ENCODE peak calls at places on chromosomes 5 and 9, in nine cellular contexts. T is IMR-90, U is right lobe of liver, C is B cell, J is GM12865, I is tibial artery, F is BJ, L is osteoblast, S is H9. X is an unnamed sample.

GRCh38 chr5:112419596-112420110 is 576 bp upstream of the EPB41L4A start:
- DNase-seq in J (peak), U (peak), L (peak), S (peak), C (no peak), I (peak), T (no peak), F (no peak), X (peak)

GRCh38 chr5:139100825-139101224 is 97.3 kb downstream of the SIL1 start:
- DNase-seq in S (no peak), J (no peak), F (no peak), L (peak), U (no peak), T (peak), C (no peak), I (no peak), X (no peak)

GRCh38 chr5:610011-610743 is 2.0 kb upstream of the CEP72 start:
- DNase-seq in S (no peak), J (no peak), L (no peak), F (no peak), T (no peak), C (no peak), I (peak), U (no peak), X (no peak)

GRCh38 chr9:33517373-33517772 is 6.7 kb upstream of the ANKRD18B start:
- DNase-seq in I (no peak), F (no peak), J (peak), U (no peak), C (no peak), S (no peak), L (no peak), T (peak), X (peak)

GRCh38 chr5:157076558-157076957 is 17.6 kb upstream of the HAVCR1 start:
- DNase-seq in J (peak), C (no peak), S (no peak), U (no peak), L (peak), T (peak), I (no peak), F (peak), X (no peak)

GRCh38 chr9:137202966-137203365 is 2.4 kb upstream of the TPRN start:
- DNase-seq in J (no peak), L (no peak), S (no peak), C (no peak), I (no peak), F (no peak), U (no peak), T (no peak), X (no peak)

GRCh38 chr5:35246928-35247644 is 16.8 kb upstream of the PRLR start:
- DNase-seq in F (no peak), U (no peak), L (no peak), J (no peak), I (peak), S (no peak), C (no peak), T (no peak), X (no peak)

GRCh38 chr9:125435776-125436612 is 174.4 kb downstream of the GAPVD1 start:
- DNase-seq in J (no peak), U (no peak), F (no peak), T (no peak), S (peak), L (peak), C (no peak), I (peak), X (no peak)

GRCh38 chr5:67548520-67549262 is 352.1 kb upstream of the CD180 start:
- DNase-seq in S (no peak), T (no peak), U (peak), L (no peak), I (no peak), J (no peak), F (no peak), C (no peak), X (no peak)

GRCh38 chr5:9445989-9446388 is 99.9 kb downstream of the SEMA5A start:
- DNase-seq in T (peak), U (no peak), C (no peak), S (no peak), F (no peak), I (no peak), L (peak), J (no peak), X (no peak)

GRCh38 chr9:126173401-126173800 is 153.2 kb upstream of the MVB12B start:
- DNase-seq in L (peak), U (peak), T (no peak), S (no peak), J (no peak), F (no peak), C (no peak), I (no peak), X (no peak)

GRCh38 chr9:131237931-131238401 is 38.3 kb downstream of the FAM78A start:
- DNase-seq in C (peak), U (no peak), L (peak), I (peak), F (no peak), S (peak), T (peak), J (peak), X (peak)

GRCh38 chr9:31336391-31336790 is 1048.1 kb upstream of the ACO1 start:
- DNase-seq in F (no peak), C (no peak), S (no peak), U (no peak), I (no peak), J (no peak), L (no peak), T (no peak), X (no peak)

GRCh38 chr9:134455537-134455936 is 129.3 kb downstream of the RXRA start:
- DNase-seq in I (no peak), T (no peak), U (no peak), S (no peak), L (no peak), J (no peak), F (no peak), C (no peak), X (no peak)

GRCh38 chr9:33798545-33798944 is 3.2 kb downstream of the PRSS3 start:
- DNase-seq in U (no peak), C (no peak), J (no peak), I (no peak), L (no peak), T (no peak), S (no peak), F (no peak), X (no peak)

GRCh38 chr9:131020388-131020787 is 11.4 kb downstream of the LAMC3 start:
- DNase-seq in S (no peak), F (peak), T (peak), L (peak), I (no peak), J (no peak), C (no peak), U (no peak), X (no peak)

GRCh38 chr5:141840826-141841360 is 37.3 kb downstream of the PCDH1 start:
- DNase-seq in T (no peak), J (no peak), I (no peak), S (no peak), C (no peak), F (no peak), L (no peak), U (no peak), X (no peak)

GRCh38 chr9:108565651-108566378 is 290.0 kb downstream of the ACTL7B start:
- DNase-seq in L (peak), C (no peak), U (peak), F (peak), T (peak), J (peak), S (peak), I (peak), X (peak)

GRCh38 chr9:101235105-101235866 is 149.5 kb downstream of the BAAT start:
- DNase-seq in S (no peak), T (no peak), I (no peak), U (no peak), C (no peak), F (no peak), L (no peak), J (peak), X (peak)

GRCh38 chr5:34496258-34496657 is 159.9 kb upstream of the RAI14 start:
- DNase-seq in F (no peak), S (peak), L (peak), U (no peak), J (no peak), C (no peak), T (no peak), I (peak), X (no peak)

GRCh38 chr5:65482727-65483473 is 1.2 kb upstream of the ADAMTS6 start:
- DNase-seq in F (no peak), U (no peak), L (peak), I (no peak), S (peak), T (peak), C (no peak), J (peak), X (peak)

GRCh38 chr9:2161661-2162060 is 146.5 kb downstream of the SMARCA2 start:
- DNase-seq in S (no peak), U (no peak), L (no peak), C (no peak), F (no peak), T (no peak), J (no peak), I (no peak), X (no peak)

GRCh38 chr9:34227445-34227844 is 48.6 kb downstream of the UBAP1 start:
- DNase-seq in L (peak), C (no peak), F (no peak), J (no peak), I (no peak), S (no peak), U (no peak), T (peak), X (no peak)

GRCh38 chr5:2695200-2695891 is 56.1 kb downstream of the IRX2 start:
- DNase-seq in U (no peak), C (no peak), S (no peak), T (no peak), I (no peak), J (no peak), F (no peak), L (no peak), X (no peak)

GRCh38 chr5:2690293-2690692 is 61.2 kb downstream of the IRX2 start:
- DNase-seq in U (no peak), I (no peak), J (no peak), S (no peak), F (no peak), L (no peak), T (no peak), C (no peak), X (no peak)

GRCh38 chr5:2687746-2688145 is 63.7 kb downstream of the IRX2 start:
- DNase-seq in L (no peak), I (no peak), J (no peak), S (no peak), C (no peak), U (no peak), T (no peak), F (no peak), X (no peak)

GRCh38 chr5:2688586-2688985 is 62.9 kb downstream of the IRX2 start:
- DNase-seq in J (no peak), U (no peak), L (no peak), C (no peak), F (no peak), S (no peak), T (no peak), I (no peak), X (no peak)

DNA sequence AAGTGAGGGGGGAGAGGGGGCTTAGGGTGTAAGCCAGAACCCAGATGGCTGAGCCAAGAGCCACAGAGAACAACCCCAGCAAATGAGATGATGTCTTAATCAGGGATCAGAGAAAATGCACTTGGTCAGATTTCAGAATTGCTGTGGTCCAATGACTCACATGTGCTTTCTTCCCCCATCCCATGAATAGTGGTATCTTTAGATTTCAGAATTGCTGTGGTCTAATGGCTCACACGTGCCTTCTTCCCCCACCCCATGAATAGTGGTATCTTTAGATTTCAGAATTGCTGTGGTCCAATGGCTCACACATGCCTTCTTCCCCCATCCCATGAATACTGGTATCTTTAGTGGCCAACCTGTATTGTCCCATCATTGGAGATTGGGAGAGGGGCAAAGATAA is 59.9 kb downstream of the IRX2 start:
- DNase-seq in J (no peak), L (no peak), U (no peak), T (no peak), C (no peak), F (no peak), I (no peak), S (no peak), X (no peak)
- TF ChIP-seq CTCF in J (no peak), L (no peak), U (no peak), T (no peak), C (no peak), F (no peak), I (no peak), S (no peak), X (no peak)

DNA sequence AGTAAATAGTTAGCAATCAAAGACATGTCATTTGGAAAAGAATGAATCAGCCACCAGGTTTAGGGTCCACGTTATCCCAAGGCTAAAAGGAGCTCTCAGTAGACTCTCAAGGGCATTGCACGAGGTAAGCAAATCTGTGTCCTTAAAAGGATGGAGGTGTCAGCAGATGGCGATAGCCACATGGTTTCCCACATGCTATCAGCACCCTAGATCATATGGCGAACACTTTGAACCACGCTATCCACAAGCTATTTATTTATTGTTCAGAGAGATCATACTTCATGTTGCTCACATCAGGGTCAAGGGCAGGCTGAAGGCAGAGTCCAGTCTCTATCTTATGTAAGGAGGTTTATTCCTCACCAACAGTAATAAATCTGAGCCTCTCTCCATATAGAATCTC is 43.7 kb downstream of the CDH6 start:
- DNase-seq in I (no peak), C (no peak), U (no peak), T (peak), F (no peak), J (peak), S (no peak), L (peak), X (no peak)
- TF ChIP-seq CTCF in I (no peak), C (no peak), U (no peak), T (no peak), F (no peak), J (no peak), S (peak), L (peak), X (peak)

GRCh38 chr5:71932649-71933338 is 174.5 kb upstream of the MAP1B start:
- DNase-seq in J (no peak), F (no peak), I (peak), L (peak), T (peak), S (peak), U (peak), C (no peak), X (no peak)
- TF ChIP-seq CTCF in J (no peak), F (no peak), I (no peak), L (peak), T (no peak), S (no peak), U (peak), C (no peak), X (no peak)

GRCh38 chr5:90097082-90097477 is 312.5 kb downstream of the CETN3 start:
- DNase-seq in I (no peak), T (no peak), C (no peak), L (no peak), F (no peak), U (no peak), J (no peak), S (no peak), X (no peak)

GRCh38 chr5:90096415-90097081 is 313.0 kb downstream of the CETN3 start:
- DNase-seq in U (no peak), F (no peak), T (peak), S (no peak), I (no peak), L (peak), J (peak), C (no peak), X (no peak)

GRCh38 chr5:90093931-90094485 is 315.5 kb downstream of the CETN3 start:
- DNase-seq in U (no peak), C (no peak), I (no peak), S (no peak), J (no peak), L (no peak), F (no peak), T (no peak), X (no peak)

GRCh38 chr5:90095292-90096060 is 314.1 kb downstream of the CETN3 start:
- DNase-seq in S (no peak), J (no peak), C (no peak), L (no peak), T (no peak), I (no peak), F (no peak), U (no peak), X (no peak)

DNA sequence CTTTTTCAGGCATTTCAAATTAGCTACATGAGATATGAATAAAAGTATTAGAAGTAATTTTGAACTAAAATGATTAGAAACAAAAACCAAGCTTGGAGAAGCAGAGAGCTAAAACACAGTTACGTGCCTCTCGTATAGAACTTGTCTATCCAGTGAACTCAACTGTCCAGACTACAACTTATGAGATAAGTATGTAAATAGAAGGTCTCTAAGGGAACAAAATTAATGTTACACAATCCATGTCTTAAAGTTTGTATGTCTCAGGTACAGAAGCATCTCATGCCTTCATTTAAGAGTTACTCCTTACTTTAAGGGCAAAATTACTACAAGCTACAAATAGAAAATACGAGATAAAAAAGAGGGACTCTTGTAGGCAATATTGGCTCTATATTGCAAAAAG is 316.8 kb downstream of the CETN3 start:
- DNase-seq in T (no peak), F (no peak), L (no peak), C (no peak), I (no peak), U (no peak), S (no peak), J (no peak), X (no peak)
- TF ChIP-seq CTCF in T (no peak), F (no peak), L (no peak), C (no peak), I (no peak), U (no peak), S (no peak), J (no peak), X (no peak)

X was measured in GM13977.